ENCODE peak calls at places on chromosomes 4 and X, in seven cellular contexts. One of them, this sample, is unnamed.

GRCh38 chr4:19025031-19025430 is 1003.5 kb upstream of the LCORL start:
- DNase-seq in iPS DF 19.7: no peak
- DNase-seq in heart left ventricle: no peak
- DNase-seq in stimulated activated CD4-positive, alpha-beta T cell treated with anti-CD3 and anti-CD28 coated beads, TNF-alpha, amount 100 ng/mL, for 48 hours: no peak
- DNase-seq in left ventricle myocardium superior: no peak
- DNase-seq in left cardiac atrium: no peak
- DNase-seq in NCI-H446 treated with DMSO at 0.1 percent for 48 hours: no peak
- DNase-seq in this sample: no peak

GRCh38 chr4:96983830-96984229 is 1143.9 kb downstream of the PDHA2 start:
- DNase-seq in iPS DF 19.7: no peak
- DNase-seq in heart left ventricle: no peak
- DNase-seq in stimulated activated CD4-positive, alpha-beta T cell treated with anti-CD3 and anti-CD28 coated beads, TNF-alpha, amount 100 ng/mL, for 48 hours: no peak
- DNase-seq in left ventricle myocardium superior: no peak
- DNase-seq in left cardiac atrium: no peak
- DNase-seq in NCI-H446 treated with DMSO at 0.1 percent for 48 hours: no peak
- DNase-seq in this sample: no peak

GRCh38 chrX:101658661-101659477 is 781 bp downstream of the ARMCX2 start:
- DNase-seq in iPS DF 19.7: no peak
- DNase-seq in heart left ventricle: peak
- DNase-seq in stimulated activated CD4-positive, alpha-beta T cell treated with anti-CD3 and anti-CD28 coated beads, TNF-alpha, amount 100 ng/mL, for 48 hours: peak
- DNase-seq in left ventricle myocardium superior: peak
- DNase-seq in left cardiac atrium: peak
- DNase-seq in NCI-H446 treated with DMSO at 0.1 percent for 48 hours: peak
- DNase-seq in this sample: peak

GRCh38 chr4:84050014-84050413 is 449.1 kb downstream of the NKX6-1 start:
- DNase-seq in iPS DF 19.7: peak
- DNase-seq in heart left ventricle: no peak
- DNase-seq in stimulated activated CD4-positive, alpha-beta T cell treated with anti-CD3 and anti-CD28 coated beads, TNF-alpha, amount 100 ng/mL, for 48 hours: no peak
- DNase-seq in left ventricle myocardium superior: no peak
- DNase-seq in left cardiac atrium: no peak
- DNase-seq in NCI-H446 treated with DMSO at 0.1 percent for 48 hours: peak
- DNase-seq in this sample: no peak

GRCh38 chrX:21528076-21528475 is 130.1 kb downstream of the KLHL34 start:
- DNase-seq in iPS DF 19.7: no peak
- DNase-seq in heart left ventricle: no peak
- DNase-seq in stimulated activated CD4-positive, alpha-beta T cell treated with anti-CD3 and anti-CD28 coated beads, TNF-alpha, amount 100 ng/mL, for 48 hours: no peak
- DNase-seq in left ventricle myocardium superior: no peak
- DNase-seq in left cardiac atrium: no peak
- DNase-seq in NCI-H446 treated with DMSO at 0.1 percent for 48 hours: no peak
- DNase-seq in this sample: no peak

GRCh38 chrX:17860179-17860780 is 818 bp downstream of the RAI2 start:
- DNase-seq in iPS DF 19.7: no peak
- DNase-seq in heart left ventricle: peak
- DNase-seq in stimulated activated CD4-positive, alpha-beta T cell treated with anti-CD3 and anti-CD28 coated beads, TNF-alpha, amount 100 ng/mL, for 48 hours: no peak
- DNase-seq in left ventricle myocardium superior: peak
- DNase-seq in left cardiac atrium: peak
- DNase-seq in NCI-H446 treated with DMSO at 0.1 percent for 48 hours: no peak
- DNase-seq in this sample: peak

GRCh38 chrX:10904220-10904619 is 206.9 kb upstream of the HCCS start:
- DNase-seq in iPS DF 19.7: no peak
- DNase-seq in heart left ventricle: no peak
- DNase-seq in stimulated activated CD4-positive, alpha-beta T cell treated with anti-CD3 and anti-CD28 coated beads, TNF-alpha, amount 100 ng/mL, for 48 hours: no peak
- DNase-seq in left ventricle myocardium superior: no peak
- DNase-seq in left cardiac atrium: no peak
- DNase-seq in NCI-H446 treated with DMSO at 0.1 percent for 48 hours: no peak
- DNase-seq in this sample: no peak

GRCh38 chr4:74283614-74284013 is 24.7 kb upstream of the EPGN start:
- DNase-seq in iPS DF 19.7: no peak
- DNase-seq in heart left ventricle: no peak
- DNase-seq in stimulated activated CD4-positive, alpha-beta T cell treated with anti-CD3 and anti-CD28 coated beads, TNF-alpha, amount 100 ng/mL, for 48 hours: no peak
- DNase-seq in left ventricle myocardium superior: no peak
- DNase-seq in left cardiac atrium: no peak
- DNase-seq in NCI-H446 treated with DMSO at 0.1 percent for 48 hours: no peak
- DNase-seq in this sample: no peak

GRCh38 chrX:69069876-69070275 is 95.4 kb downstream of the PJA1 start:
- DNase-seq in iPS DF 19.7: no peak
- DNase-seq in heart left ventricle: no peak
- DNase-seq in stimulated activated CD4-positive, alpha-beta T cell treated with anti-CD3 and anti-CD28 coated beads, TNF-alpha, amount 100 ng/mL, for 48 hours: no peak
- DNase-seq in left ventricle myocardium superior: no peak
- DNase-seq in left cardiac atrium: no peak
- DNase-seq in NCI-H446 treated with DMSO at 0.1 percent for 48 hours: no peak
- DNase-seq in this sample: no peak

GRCh38 chr4:55910140-55910539 is 38.6 kb upstream of the CEP135 start:
- DNase-seq in iPS DF 19.7: no peak
- DNase-seq in heart left ventricle: no peak
- DNase-seq in stimulated activated CD4-positive, alpha-beta T cell treated with anti-CD3 and anti-CD28 coated beads, TNF-alpha, amount 100 ng/mL, for 48 hours: no peak
- DNase-seq in left ventricle myocardium superior: no peak
- DNase-seq in left cardiac atrium: no peak
- DNase-seq in NCI-H446 treated with DMSO at 0.1 percent for 48 hours: no peak
- DNase-seq in this sample: no peak

GRCh38 chr4:107993969-107994368 is 4.3 kb downstream of the HADH start:
- DNase-seq in iPS DF 19.7: no peak
- DNase-seq in heart left ventricle: no peak
- DNase-seq in stimulated activated CD4-positive, alpha-beta T cell treated with anti-CD3 and anti-CD28 coated beads, TNF-alpha, amount 100 ng/mL, for 48 hours: no peak
- DNase-seq in left ventricle myocardium superior: no peak
- DNase-seq in left cardiac atrium: no peak
- DNase-seq in NCI-H446 treated with DMSO at 0.1 percent for 48 hours: no peak
- DNase-seq in this sample: no peak

GRCh38 chrX:29858714-29859113 is 356.6 kb upstream of the MAGEB2 start:
- DNase-seq in iPS DF 19.7: no peak
- DNase-seq in heart left ventricle: no peak
- DNase-seq in stimulated activated CD4-positive, alpha-beta T cell treated with anti-CD3 and anti-CD28 coated beads, TNF-alpha, amount 100 ng/mL, for 48 hours: no peak
- DNase-seq in left ventricle myocardium superior: no peak
- DNase-seq in left cardiac atrium: no peak
- DNase-seq in NCI-H446 treated with DMSO at 0.1 percent for 48 hours: no peak
- DNase-seq in this sample: no peak

GRCh38 chr4:41095192-41095872 is 119.0 kb downstream of the APBB2 start:
- DNase-seq in iPS DF 19.7: no peak
- DNase-seq in heart left ventricle: no peak
- DNase-seq in stimulated activated CD4-positive, alpha-beta T cell treated with anti-CD3 and anti-CD28 coated beads, TNF-alpha, amount 100 ng/mL, for 48 hours: no peak
- DNase-seq in left ventricle myocardium superior: no peak
- DNase-seq in left cardiac atrium: no peak
- DNase-seq in NCI-H446 treated with DMSO at 0.1 percent for 48 hours: no peak
- DNase-seq in this sample: no peak

GRCh38 chr4:56742080-56742871 is 61.2 kb upstream of the HOPX start:
- DNase-seq in iPS DF 19.7: no peak
- DNase-seq in heart left ventricle: no peak
- DNase-seq in stimulated activated CD4-positive, alpha-beta T cell treated with anti-CD3 and anti-CD28 coated beads, TNF-alpha, amount 100 ng/mL, for 48 hours: no peak
- DNase-seq in left ventricle myocardium superior: no peak
- DNase-seq in left cardiac atrium: no peak
- DNase-seq in NCI-H446 treated with DMSO at 0.1 percent for 48 hours: no peak
- DNase-seq in this sample: no peak

GRCh38 chr4:10192331-10192730 is 75.7 kb upstream of the WDR1 start:
- DNase-seq in iPS DF 19.7: no peak
- DNase-seq in heart left ventricle: no peak
- DNase-seq in stimulated activated CD4-positive, alpha-beta T cell treated with anti-CD3 and anti-CD28 coated beads, TNF-alpha, amount 100 ng/mL, for 48 hours: no peak
- DNase-seq in left ventricle myocardium superior: no peak
- DNase-seq in left cardiac atrium: no peak
- DNase-seq in NCI-H446 treated with DMSO at 0.1 percent for 48 hours: no peak
- DNase-seq in this sample: no peak

GRCh38 chrX:39848900-39849299 is 248.9 kb downstream of the BCOR start:
- DNase-seq in iPS DF 19.7: no peak
- DNase-seq in heart left ventricle: no peak
- DNase-seq in stimulated activated CD4-positive, alpha-beta T cell treated with anti-CD3 and anti-CD28 coated beads, TNF-alpha, amount 100 ng/mL, for 48 hours: no peak
- DNase-seq in left ventricle myocardium superior: no peak
- DNase-seq in left cardiac atrium: no peak
- DNase-seq in NCI-H446 treated with DMSO at 0.1 percent for 48 hours: peak
- DNase-seq in this sample: no peak

This sample was measured in heart right ventricle.